ENCODE peak calls at places on chromosomes 5 and 9, in six cellular contexts. E is HepG2, G is A549, T is endothelial cell of umbilical vein, H is K562, R is GM12878. J is an unnamed sample.

GRCh38 chr5:180315762-180316212 is 23.9 kb upstream of the MAPK9 start:
- DNase-seq in E (peak), G (peak), T (peak), H (peak), R (no peak), J (peak)

GRCh38 chr9:71761938-71762353 is 6.4 kb downstream of the CEMIP2 start:
- DNase-seq in E (no peak), G (no peak), T (no peak), H (peak), R (no peak), J (no peak)

GRCh38 chr9:97802276-97802675 is 50.8 kb upstream of the FOXE1 start:
- DNase-seq in E (peak), G (peak), T (no peak), H (no peak), R (no peak), J (no peak)

GRCh38 chr9:120713257-120714087 is 798 bp downstream of the MEGF9 start:
- DNase-seq in E (no peak), G (no peak), T (no peak), H (peak), R (no peak), J (peak)

GRCh38 chr9:5941214-5941613 is 50.5 kb downstream of the MLANA start:
- DNase-seq in E (no peak), G (no peak), T (no peak), H (no peak), R (no peak), J (no peak)

GRCh38 chr5:21919417-21920022 is 933.6 kb downstream of the CDH12 start:
- DNase-seq in E (peak), G (peak), T (peak), H (peak), R (peak), J (peak)

GRCh38 chr5:14676320-14676719 is 11.8 kb downstream of the OTULIN start:
- DNase-seq in E (no peak), G (no peak), T (no peak), H (peak), R (no peak), J (peak)

GRCh38 chr9:36566813-36567217 is 5.9 kb upstream of the MELK start:
- DNase-seq in E (no peak), G (peak), T (peak), H (no peak), R (no peak), J (no peak)

GRCh38 chr9:37903581-37903830 is 421 bp downstream of the SLC25A51 start:
- DNase-seq in E (no peak), G (no peak), T (no peak), H (no peak), R (no peak), J (no peak)

GRCh38 chr5:38458174-38458573 is 98.3 kb downstream of the LIFR start:
- DNase-seq in E (no peak), G (no peak), T (no peak), H (no peak), R (no peak), J (no peak)

GRCh38 chr5:73412597-73412988 is 36.0 kb downstream of the FOXD1 start:
- DNase-seq in E (no peak), G (peak), T (no peak), H (no peak), R (no peak), J (no peak)

GRCh38 chr5:58794875-58795274 is 212.0 kb downstream of the RAB3C start:
- DNase-seq in E (no peak), G (no peak), T (no peak), H (no peak), R (peak), J (no peak)

GRCh38 chr9:128733256-128733655 is 9.3 kb upstream of the ZDHHC12 start:
- DNase-seq in E (peak), G (peak), T (peak), H (peak), R (no peak), J (peak)

GRCh38 chr9:131266301-131267229 is 9.7 kb downstream of the FAM78A start:
- DNase-seq in E (no peak), G (no peak), T (no peak), H (peak), R (no peak), J (peak)

GRCh38 chr5:58851571-58851970 is 268.7 kb downstream of the RAB3C start:
- DNase-seq in E (no peak), G (no peak), T (no peak), H (no peak), R (no peak), J (no peak)

GRCh38 chr9:133000842-133001241 is 22.3 kb downstream of the GFI1B start:
- DNase-seq in E (no peak), G (no peak), T (no peak), H (no peak), R (no peak), J (no peak)

GRCh38 chr9:20441704-20442423 is 180.4 kb downstream of the MLLT3 start:
- DNase-seq in E (no peak), G (no peak), T (no peak), H (no peak), R (peak), J (no peak)

GRCh38 chr9:133759946-133760345 is 21.8 kb upstream of the SARDH start:
- DNase-seq in E (no peak), G (no peak), T (no peak), H (no peak), R (no peak), J (no peak)

GRCh38 chr5:181221105-181221791 is 1.8 kb upstream of the TRIM41 start:
- DNase-seq in E (no peak), G (no peak), T (no peak), H (no peak), R (peak), J (peak)

GRCh38 chr5:172805736-172806255 is 28.3 kb upstream of the ERGIC1 start:
- DNase-seq in E (no peak), G (no peak), T (no peak), H (peak), R (no peak), J (no peak)

GRCh38 chr5:95723632-95724369 is 7.3 kb upstream of the RHOBTB3 start:
- DNase-seq in E (no peak), G (no peak), T (peak), H (peak), R (no peak), J (peak)

GRCh38 chr9:87606921-87607521 is 109.4 kb downstream of the DAPK1 start:
- DNase-seq in E (no peak), G (peak), T (peak), H (no peak), R (no peak), J (no peak)

GRCh38 chr5:174610968-174611367 is 113.4 kb upstream of the MSX2 start:
- DNase-seq in E (no peak), G (no peak), T (no peak), H (no peak), R (no peak), J (no peak)

GRCh38 chr9:38263534-38263933 is 129.0 kb upstream of the ALDH1B1 start:
- DNase-seq in E (peak), G (peak), T (peak), H (no peak), R (no peak), J (no peak)

GRCh38 chr5:34598177-34598794 is 57.8 kb upstream of the RAI14 start:
- DNase-seq in E (no peak), G (peak), T (peak), H (no peak), R (no peak), J (no peak)

GRCh38 chr5:170278611-170279500 is 18.7 kb downstream of the LCP2 start:
- DNase-seq in E (no peak), G (no peak), T (no peak), H (peak), R (peak), J (peak)

GRCh38 chr5:56264417-56265025 is 31.4 kb upstream of the ANKRD55 start:
- DNase-seq in E (peak), G (peak), T (no peak), H (peak), R (no peak), J (peak)

GRCh38 chr9:69674112-69674511 is 1.9 kb upstream of the APBA1 start:
- DNase-seq in E (no peak), G (no peak), T (peak), H (no peak), R (no peak), J (no peak)

GRCh38 chr5:19853616-19854240 is 134.3 kb downstream of the CDH18 start:
- DNase-seq in E (no peak), G (no peak), T (no peak), H (no peak), R (no peak), J (no peak)

GRCh38 chr5:133119233-133119711 is 67.5 kb downstream of the HSPA4 start:
- DNase-seq in E (no peak), G (no peak), T (no peak), H (no peak), R (no peak), J (no peak)

GRCh38 chr5:146510528-146510927 is 5.5 kb downstream of the GPR151 start:
- DNase-seq in E (no peak), G (no peak), T (no peak), H (no peak), R (no peak), J (peak)

GRCh38 chr5:17918373-17919104 is 284.3 kb downstream of the TAF11L14 start:
- DNase-seq in E (no peak), G (peak), T (no peak), H (no peak), R (no peak), J (no peak)

DNA sequence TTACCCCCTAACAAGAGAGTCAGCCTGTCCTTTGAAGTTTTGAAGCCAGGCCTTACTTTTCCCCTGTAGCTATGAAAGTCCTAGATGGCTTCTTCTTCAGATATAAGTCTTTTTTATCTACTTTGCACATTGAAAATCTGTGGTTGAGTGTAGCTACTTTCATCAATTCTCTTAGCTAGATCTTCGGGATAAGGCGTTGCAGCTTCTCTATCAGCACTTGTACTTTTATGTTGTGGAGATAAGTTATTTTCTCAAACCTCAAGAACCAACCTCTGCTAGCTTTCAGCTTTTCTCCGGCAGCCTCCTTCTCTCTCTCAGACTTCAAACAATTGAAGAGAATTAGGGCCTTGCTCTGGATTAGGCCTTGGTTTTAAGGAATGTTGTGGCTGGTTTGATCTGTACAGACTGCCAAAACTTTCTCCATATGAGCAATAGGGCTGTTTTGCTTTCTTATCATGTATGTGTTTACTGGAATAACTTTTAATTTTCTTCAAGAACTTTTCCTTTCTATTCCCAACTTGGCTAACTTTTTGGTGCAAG is 21.7 kb downstream of the CATSPER3 start:
- DNase-seq in E (no peak), G (no peak), T (no peak), H (no peak), R (no peak), J (no peak)
- TF ChIP-seq MYC in E (no peak), G (no peak), T (no peak), H (no peak), R (no peak), J (no peak)

GRCh38 chr5:149682532-149683076 is 47.5 kb upstream of the PPARGC1B start:
- DNase-seq in E (no peak), G (no peak), T (no peak), H (no peak), R (no peak), J (peak)
- TF ChIP-seq MYC in E (no peak), G (no peak), T (no peak), H (no peak), R (no peak), J (no peak)

DNA sequence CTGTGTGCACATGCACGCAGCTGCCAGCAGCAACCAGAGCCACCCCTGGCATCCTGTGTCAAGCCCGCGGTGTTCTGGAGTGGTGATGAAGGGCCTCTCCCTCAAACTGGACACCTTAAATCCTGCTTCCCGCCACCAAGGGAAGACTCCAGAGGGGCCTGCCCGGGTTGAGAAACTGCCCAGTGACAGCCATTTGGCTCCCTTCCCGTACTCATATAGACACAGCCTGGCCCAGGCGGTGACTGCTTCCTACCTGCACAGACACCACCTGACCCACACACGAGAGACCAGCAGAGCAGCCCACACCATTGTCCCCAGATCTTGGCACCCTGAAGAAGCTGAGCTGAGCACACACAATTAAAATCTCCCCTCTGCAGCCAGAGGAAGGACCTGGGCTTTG is 78.2 kb downstream of the TSPAN17 start:
- DNase-seq in E (no peak), G (no peak), T (no peak), H (no peak), R (no peak), J (no peak)
- TF ChIP-seq MYC in E (no peak), G (no peak), T (no peak), H (no peak), R (no peak), J (no peak)

DNA sequence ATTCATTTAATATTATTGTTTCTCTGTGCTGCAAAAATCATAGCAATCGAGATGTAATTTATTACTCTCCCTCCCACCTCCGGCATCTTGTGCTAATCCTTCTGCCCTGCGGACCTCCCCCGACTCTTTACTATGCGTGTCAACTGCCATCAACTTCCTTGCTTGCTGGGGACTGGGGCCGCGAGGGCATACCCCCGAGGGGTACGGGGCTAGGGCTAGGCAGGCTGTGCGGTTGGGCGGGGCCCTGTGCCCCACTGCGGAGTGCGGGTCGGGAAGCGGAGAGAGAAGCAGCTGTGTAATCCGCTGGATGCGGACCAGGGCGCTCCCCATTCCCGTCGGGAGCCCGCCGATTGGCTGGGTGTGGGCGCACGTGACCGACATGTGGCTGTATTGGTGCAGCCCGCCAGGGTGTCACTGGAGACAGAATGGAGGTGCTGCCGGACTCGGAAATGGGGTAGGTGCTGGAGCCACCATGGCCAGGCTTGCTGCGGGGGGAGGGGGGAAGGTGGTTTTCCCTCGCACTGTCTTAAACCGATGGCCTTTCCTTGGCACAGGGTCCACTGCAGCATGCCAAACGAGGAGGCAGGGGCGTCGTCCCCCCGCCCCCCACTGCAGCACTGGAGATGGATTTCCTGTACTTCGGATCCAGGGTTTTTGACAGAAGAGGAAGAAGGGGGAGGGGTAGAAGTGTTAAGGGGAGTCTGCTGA is at the start of gene APC:
- DNase-seq in E (peak), G (peak), T (peak), H (peak), R (peak), J (peak)
- TF ChIP-seq MYC in E (no peak), G (no peak), T (no peak), H (peak), R (peak), J (peak)

GRCh38 chr9:113701741-113702422 is 174.2 kb upstream of the ZNF618 start:
- DNase-seq in E (no peak), G (no peak), T (no peak), H (no peak), R (no peak), J (no peak)
- TF ChIP-seq MYC in E (no peak), G (no peak), T (no peak), H (no peak), R (no peak), J (no peak)

GRCh38 chr5:1086871-1087270 is 25.0 kb downstream of the SLC12A7 start:
- DNase-seq in E (no peak), G (no peak), T (no peak), H (no peak), R (no peak), J (no peak)
- TF ChIP-seq MYC in E (no peak), G (no peak), T (no peak), H (no peak), R (no peak), J (no peak)

GRCh38 chr5:120471971-120472370 is 7.9 kb downstream of the PRR16 start:
- DNase-seq in E (no peak), G (no peak), T (no peak), H (no peak), R (no peak), J (no peak)
- TF ChIP-seq MYC in E (no peak), G (no peak), T (no peak), H (no peak), R (no peak), J (no peak)

GRCh38 chr9:126569036-126569435 is 44.7 kb upstream of the LMX1B start:
- DNase-seq in E (no peak), G (peak), T (peak), H (no peak), R (no peak), J (no peak)
- TF ChIP-seq MYC in E (no peak), G (no peak), T (no peak), H (no peak), R (no peak), J (no peak)